ENCODE peak calls at places on chromosome 16, in eight cellular contexts. J is CD4-positive, alpha-beta T cell; C is colonic mucosa; K is stomach; N is K562; D is right lobe of liver; H is esophagus squamous epithelium; E is IMR-90. V is an unnamed sample.

GRCh38 chr16:85396879-85397871 is 215.9 kb upstream of the GSE1 start:
- DNase-seq in H (no peak), K (no peak), N (peak), E (no peak), C (peak), D (peak), J (no peak), V (peak)

GRCh38 chr16:67241008-67241900 is 6.0 kb downstream of the FHOD1 start:
- DNase-seq in C (peak), H (no peak), K (peak), E (peak), J (no peak), D (peak), N (peak), V (peak)

GRCh38 chr16:83404261-83404660 is 403.5 kb upstream of the HSBP1 start:
- DNase-seq in C (no peak), E (no peak), D (no peak), J (no peak), N (no peak), K (no peak), H (no peak), V (no peak)

GRCh38 chr16:73040735-73041402 is 7.1 kb downstream of the ZFHX3 start:
- DNase-seq in N (no peak), E (no peak), H (no peak), D (no peak), C (no peak), K (no peak), J (no peak), V (no peak)

GRCh38 chr16:35414563-35414962 is 1955.2 kb downstream of the TP53TG3F start:
- DNase-seq in J (no peak), K (no peak), D (no peak), C (no peak), H (no peak), E (no peak), N (no peak), V (no peak)

GRCh38 chr16:50841081-50841886 is 99.4 kb downstream of the CYLD start:
- DNase-seq in H (no peak), J (peak), K (no peak), E (no peak), N (peak), C (no peak), D (no peak), V (peak)

GRCh38 chr16:324451-325334 is 27.8 kb downstream of the AXIN1 start:
- DNase-seq in J (peak), K (no peak), E (no peak), D (no peak), N (peak), C (peak), H (no peak), V (peak)

GRCh38 chr16:58755989-58756649 is 22.0 kb upstream of the GOT2 start:
- DNase-seq in E (peak), C (peak), D (peak), H (peak), N (peak), J (peak), K (peak), V (peak)

GRCh38 chr16:57575468-57576277 is 33.2 kb downstream of the ADGRG5 start:
- DNase-seq in D (no peak), E (no peak), H (no peak), J (no peak), C (no peak), N (no peak), K (no peak), V (no peak)

GRCh38 chr16:83533193-83533592 is 274.6 kb upstream of the HSBP1 start:
- DNase-seq in N (no peak), C (no peak), H (no peak), J (no peak), E (peak), D (no peak), K (no peak), V (no peak)

GRCh38 chr16:86355951-86356350 is 154.4 kb upstream of the FOXF1 start:
- DNase-seq in J (no peak), E (no peak), D (no peak), K (no peak), N (no peak), C (no peak), H (no peak), V (no peak)

GRCh38 chr16:13084331-13084730 is 182.9 kb downstream of the SHISA9 start:
- DNase-seq in C (no peak), K (no peak), E (no peak), J (no peak), H (no peak), D (no peak), N (no peak), V (no peak)

GRCh38 chr16:3731126-3731935 is 14.0 kb upstream of the TRAP1 start:
- DNase-seq in E (no peak), N (no peak), D (peak), J (no peak), H (no peak), K (no peak), C (no peak), V (no peak)

GRCh38 chr16:5207001-5207523 is 109.5 kb upstream of the EEF2KMT start:
- DNase-seq in C (no peak), J (no peak), H (no peak), K (no peak), E (no peak), N (no peak), D (no peak), V (no peak)

GRCh38 chr16:8936421-8936820 is 27.3 kb downstream of the USP7 start:
- DNase-seq in H (no peak), C (no peak), D (no peak), J (peak), K (peak), E (peak), N (peak), V (peak)

GRCh38 chr16:70653809-70654771 is 7.7 kb downstream of the IL34 start:
- DNase-seq in K (peak), H (no peak), D (no peak), J (peak), C (peak), E (peak), N (peak), V (peak)

GRCh38 chr16:144797-145252 is 6.4 kb upstream of the NPRL3 start:
- DNase-seq in C (no peak), J (no peak), K (no peak), H (no peak), D (peak), N (peak), E (no peak), V (no peak)

GRCh38 chr16:80837421-80838263 is 33.2 kb upstream of the CDYL2 start:
- DNase-seq in K (no peak), E (no peak), C (no peak), H (no peak), N (no peak), D (no peak), J (no peak), V (no peak)

GRCh38 chr16:57540906-57541753 is 1.3 kb upstream of the ADGRG5 start:
- DNase-seq in N (no peak), D (peak), K (peak), C (peak), J (no peak), H (no peak), E (no peak), V (no peak)

GRCh38 chr16:84595052-84595481 is 22.8 kb downstream of the COTL1 start:
- DNase-seq in E (no peak), K (peak), D (peak), C (peak), N (no peak), J (no peak), H (no peak), V (no peak)

GRCh38 chr16:6096931-6097665 is 999.5 kb upstream of the EEF2KMT start:
- DNase-seq in H (no peak), K (no peak), C (no peak), N (no peak), D (no peak), E (no peak), J (no peak), V (no peak)

GRCh38 chr16:50210266-50211038 is 55.9 kb upstream of the ADCY7 start:
- DNase-seq in E (peak), J (peak), D (peak), N (peak), K (peak), H (no peak), C (peak), V (peak)

GRCh38 chr16:71927787-71928186 is 32.5 kb downstream of the IST1 start:
- DNase-seq in H (no peak), K (no peak), E (no peak), N (no peak), J (no peak), D (no peak), C (no peak), V (no peak)
- H3K27ac ChIP-seq in H (peak), K (peak), E (peak), N (no peak), J (no peak), D (no peak), C (peak), V (no peak)

GRCh38 chr16:88309905-88310259 is 72.9 kb upstream of the ZNF469 start:
- DNase-seq in D (peak), J (no peak), H (no peak), N (no peak), K (no peak), C (no peak), E (no peak), V (no peak)
- TF ChIP-seq CTCF in D (no peak), J (no peak), H (no peak), N (peak), K (no peak), C (no peak), E (no peak), V (peak)

GRCh38 chr16:29814592-29814991 is 1.4 kb upstream of the PAGR1 start:
- DNase-seq in D (peak), J (no peak), C (no peak), K (no peak), H (no peak), E (no peak), N (no peak), V (peak)
- H3K27ac ChIP-seq in D (no peak), J (no peak), C (peak), K (peak), H (peak), E (peak), N (no peak), V (peak)

GRCh38 chr16:77190478-77191258 is at the start of gene MON1B:
- DNase-seq in K (peak), D (peak), C (peak), H (peak), J (peak), N (peak), E (peak), V (peak)
- TF ChIP-seq CTCF in K (no peak), D (no peak), C (no peak), H (no peak), J (no peak), N (no peak), E (peak), V (no peak)

GRCh38 chr16:69404275-69404805 is 18.5 kb upstream of the TERF2 start:
- DNase-seq in H (no peak), J (no peak), E (peak), D (no peak), K (peak), C (peak), N (peak), V (peak)

GRCh38 chr16:69407702-69408323 is 16.6 kb upstream of the CYB5B start:
- DNase-seq in J (no peak), N (no peak), D (no peak), E (no peak), K (no peak), C (no peak), H (no peak), V (no peak)

GRCh38 chr16:69405757-69406156 is 18.7 kb upstream of the CYB5B start:
- DNase-seq in K (no peak), J (no peak), H (no peak), E (no peak), C (no peak), N (no peak), D (no peak), V (no peak)

GRCh38 chr16:69406780-69407331 is 17.6 kb upstream of the CYB5B start:
- DNase-seq in H (no peak), N (peak), E (no peak), K (no peak), J (no peak), D (no peak), C (no peak), V (peak)

GRCh38 chr16:69405326-69405725 is 19.1 kb upstream of the CYB5B start:
- DNase-seq in N (no peak), K (no peak), D (no peak), C (no peak), H (no peak), E (no peak), J (no peak), V (no peak)
- H3K27ac ChIP-seq in N (no peak), K (no peak), D (no peak), C (peak), H (peak), E (no peak), J (no peak), V (no peak)

GRCh38 chr16:75238853-75239371 is 12.5 kb downstream of the BCAR1 start:
- DNase-seq in K (no peak), J (no peak), N (no peak), E (no peak), D (peak), H (no peak), C (no peak), V (no peak)
- TF ChIP-seq CTCF in K (no peak), J (no peak), N (no peak), E (peak), D (no peak), H (no peak), C (no peak), V (peak)

V was measured in GM23338.